ENCODE peak calls at places on chromosomes 3 and 15, in five cellular contexts. Q is GM13977, O is neural crest cell, C is left lung, T is cardiac muscle cell. A is an unnamed sample.

GRCh38 chr3:45670995-45671394 is 18.2 kb upstream of the SACM1L start:
- DNase-seq in Q (no peak), O (no peak), C (no peak), T (peak; percentile 55), A (no peak)

GRCh38 chr3:11612515-11613184 is 31.1 kb downstream of the VGLL4 start:
- DNase-seq in Q (no peak), O (no peak), C (no peak), T (no peak), A (no peak)

GRCh38 chr3:105970283-105970682 is 101.5 kb upstream of the CBLB start:
- DNase-seq in Q (no peak), O (no peak), C (peak; percentile 63), T (peak; percentile 96), A (peak; percentile 69)

GRCh38 chr3:138674131-138674530 is 65.6 kb downstream of the FAIM start:
- DNase-seq in Q (no peak), O (no peak), C (no peak), T (no peak), A (no peak)

GRCh38 chr3:27521179-27521871 is 37.1 kb upstream of the SLC4A7 start:
- DNase-seq in Q (no peak), O (no peak), C (no peak), T (peak; percentile 92), A (peak; percentile 79)

GRCh38 chr3:10450494-10451440 is 54.6 kb downstream of the ATP2B2 start:
- DNase-seq in Q (no peak), O (no peak), C (no peak), T (no peak), A (no peak)

GRCh38 chr3:34202975-34203374 is 404.5 kb downstream of the PDCD6IP start:
- DNase-seq in Q (no peak), O (no peak), C (no peak), T (no peak), A (no peak)

GRCh38 chr15:100082761-100083402 is 258.9 kb downstream of the ADAMTS17 start:
- DNase-seq in Q (no peak), O (no peak), C (no peak), T (no peak), A (no peak)

GRCh38 chr15:44779761-44780160 is 43.4 kb downstream of the TRIM69 start:
- DNase-seq in Q (no peak), O (no peak), C (no peak), T (no peak), A (no peak)

DNA sequence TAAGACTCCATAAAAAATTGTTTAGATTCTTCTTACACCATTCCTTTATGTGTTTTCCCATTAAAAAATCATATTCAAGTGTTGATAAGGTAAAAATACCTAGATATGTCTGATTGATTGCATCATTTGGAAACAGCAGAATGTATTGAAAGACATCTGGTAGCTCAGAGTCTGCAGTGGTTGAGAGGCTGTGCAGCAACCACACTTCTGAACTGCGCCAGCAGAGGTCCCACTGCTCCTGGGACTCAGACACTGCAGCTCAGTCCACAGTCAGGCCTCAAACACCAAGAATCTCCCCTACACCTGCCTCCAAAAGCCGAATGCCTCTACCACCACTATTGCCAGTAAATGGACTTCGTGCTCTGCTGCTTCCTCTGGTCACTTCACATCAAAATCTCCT is 176.9 kb upstream of the LMCD1 start:
- DNase-seq in Q (peak; percentile 47), O (peak; percentile 30), C (peak; percentile 35), T (peak; percentile 78), A (no peak)
- TF ChIP-seq CTCF in Q (peak; percentile 64), O (peak; percentile 56), C (peak; percentile 25), T (peak; percentile 78), A (peak; percentile 78)

DNA sequence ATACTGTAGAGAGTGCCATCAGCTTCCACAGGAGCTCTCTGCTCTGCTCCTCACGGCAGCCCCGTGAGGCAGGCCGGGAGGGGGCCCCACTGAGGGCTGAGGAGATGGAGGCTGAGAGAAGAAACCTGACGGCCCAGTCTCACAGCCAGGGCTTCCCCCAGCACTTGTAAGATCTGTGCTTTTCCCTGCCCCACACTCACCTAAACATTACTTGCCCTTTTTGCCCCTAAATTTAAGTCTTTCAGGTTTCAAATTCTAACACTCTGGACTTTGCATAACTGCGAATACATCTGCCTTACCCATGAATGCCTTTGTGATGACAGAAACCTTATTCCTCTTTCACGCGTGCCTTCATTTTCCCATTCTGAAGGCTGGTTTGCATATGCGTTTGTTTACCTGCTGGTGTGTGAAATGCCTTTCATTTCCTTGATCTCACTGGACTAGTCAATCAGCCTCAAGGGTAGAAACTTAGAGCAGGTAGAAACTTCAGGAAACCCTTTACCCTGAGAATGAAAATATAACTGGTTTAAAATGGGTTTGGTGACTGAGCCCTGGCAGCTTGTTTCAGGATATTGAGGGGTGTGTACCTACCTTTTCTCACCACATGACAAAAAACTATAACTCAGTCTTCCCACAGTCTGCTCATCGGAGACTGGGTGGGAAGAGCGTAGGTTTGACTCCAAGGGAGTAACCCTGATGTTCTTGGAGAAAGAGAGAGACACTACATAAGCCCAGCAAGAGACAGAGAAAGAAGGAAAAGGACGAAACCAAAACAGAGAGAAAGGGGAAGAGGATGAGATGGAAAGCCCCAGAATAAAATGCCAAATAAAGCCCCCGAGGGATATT is 20.1 kb downstream of the SLC12A8 start:
- DNase-seq in Q (peak; percentile 74), O (no peak), C (no peak), T (no peak), A (peak; percentile 79)
- TF ChIP-seq CTCF in Q (peak; percentile 70), O (no peak), C (no peak), T (peak; percentile 11), A (peak; percentile 37)

GRCh38 chr3:37855363-37855970 is 6.2 kb upstream of the CTDSPL start:
- DNase-seq in Q (peak; percentile 77), O (peak; percentile 86), C (peak; percentile 81), T (peak; percentile 82), A (no peak)
- TF ChIP-seq CTCF in Q (peak; percentile 97), O (peak; percentile 95), C (peak; percentile 96), T (peak; percentile 81), A (peak; percentile 92)

GRCh38 chr3:50353231-50354004 is 2.8 kb downstream of the CYB561D2 start:
- DNase-seq in Q (no peak), O (no peak), C (no peak), T (no peak), A (no peak)

GRCh38 chr3:50351318-50351687 is 641 bp downstream of the CYB561D2 start:
- DNase-seq in Q (no peak), O (no peak), C (no peak), T (no peak), A (no peak)

GRCh38 chr3:50354186-50354764 is 3.6 kb downstream of the CYB561D2 start:
- DNase-seq in Q (no peak), O (no peak), C (no peak), T (no peak), A (no peak)

GRCh38 chr3:50350527-50351317 is at the start of the genes CYB561D2 and NPRL2:
- DNase-seq in Q (peak; percentile 96), O (peak; percentile 94), C (peak; percentile 98), T (peak; percentile 92), A (no peak)

DNA sequence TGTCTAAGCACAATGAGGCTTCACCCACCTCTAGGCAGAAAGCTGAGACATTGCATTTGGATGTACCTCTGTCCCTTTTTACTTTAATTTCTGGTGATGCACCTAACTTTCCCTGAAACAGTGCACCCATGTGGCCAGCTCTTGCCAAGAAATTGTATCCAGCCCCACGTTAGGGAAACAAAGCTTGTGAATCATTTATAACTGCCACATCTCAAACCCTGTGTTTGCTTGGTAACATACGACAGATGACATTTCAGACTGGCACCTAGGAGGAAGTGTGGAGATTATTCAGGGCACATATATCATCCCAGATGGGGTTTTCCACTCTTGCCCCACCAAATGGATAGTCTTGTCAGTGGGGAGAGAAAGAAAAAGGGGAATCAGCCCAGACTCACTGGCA is 2.1 kb downstream of the CYB561D2 start:
- DNase-seq in Q (no peak), O (no peak), C (no peak), T (no peak), A (no peak)
- TF ChIP-seq CTCF in Q (peak; percentile 24), O (no peak), C (no peak), T (peak; percentile 15), A (peak; percentile 56)

GRCh38 chr3:77348244-77348855 is 308.5 kb downstream of the ROBO2 start:
- DNase-seq in Q (no peak), O (peak; percentile 6), C (no peak), T (peak; percentile 19), A (no peak)
- TF ChIP-seq CTCF in Q (peak; percentile 24), O (peak; percentile 62), C (no peak), T (peak; percentile 26), A (peak; percentile 69)

A was measured in epithelial cell of proximal tubule.